ENCODE peak calls at places on chromosomes 11 and 22, in eight cellular contexts. X is neural progenitor cell, O is HAP-1, T is suprapubic skin, B is fibroblast of lung, D is Karpas-422, G is heart right ventricle, Z is mammary epithelial cell. P is an unnamed sample.

GRCh38 chr11:79419120-79419519 is 21.7 kb downstream of the TENM4 start:
- DNase-seq in X (no peak), O (no peak), T (no peak), B (peak; percentile 87), D (no peak), G (no peak), Z (peak; percentile 99), P (no peak)

GRCh38 chr11:8672346-8672745 is 10.1 kb downstream of the TRIM66 start:
- DNase-seq in X (no peak), O (no peak), T (no peak), B (no peak), D (no peak), G (no peak), Z (no peak), P (no peak)

GRCh38 chr11:128653828-128654231 is 40.0 kb upstream of the FLI1 start:
- DNase-seq in X (peak; percentile 42), O (no peak), T (peak; percentile 75), B (peak; percentile 67), D (no peak), G (peak; percentile 42), Z (peak; percentile 80), P (no peak)

GRCh38 chr11:80826808-80827207 is 1386.0 kb upstream of the TENM4 start:
- DNase-seq in X (no peak), O (no peak), T (no peak), B (no peak), D (no peak), G (no peak), Z (no peak), P (no peak)

GRCh38 chr22:23246982-23247766 is 66.9 kb downstream of the BCR start:
- DNase-seq in X (no peak), O (no peak), T (no peak), B (no peak), D (no peak), G (no peak), Z (no peak), P (no peak)

GRCh38 chr11:126319374-126319740 is 15.5 kb downstream of the DCPS start:
- DNase-seq in X (no peak), O (no peak), T (no peak), B (no peak), D (no peak), G (no peak), Z (no peak), P (no peak)

GRCh38 chr11:46246514-46246913 is 30.9 kb upstream of the CREB3L1 start:
- DNase-seq in X (no peak), O (no peak), T (no peak), B (peak; percentile 61), D (no peak), G (no peak), Z (no peak), P (no peak)

GRCh38 chr22:24894220-24894975 is 52.1 kb downstream of the LHFPL7 start:
- DNase-seq in X (no peak), O (no peak), T (peak; percentile 84), B (peak; percentile 97), D (no peak), G (peak; percentile 85), Z (peak; percentile 97), P (no peak)

GRCh38 chr11:48122656-48123055 is 94.0 kb upstream of the OR4B1 start:
- DNase-seq in X (no peak), O (no peak), T (no peak), B (no peak), D (no peak), G (no peak), Z (no peak), P (no peak)

GRCh38 chr11:63767415-63768231 is 952 bp downstream of the ZFTA start:
- DNase-seq in X (peak; percentile 96), O (peak; percentile 91), T (peak; percentile 80), B (peak; percentile 82), D (peak; percentile 71), G (peak; percentile 81), Z (peak; percentile 48), P (peak; percentile 39)

GRCh38 chr11:17544181-17544622 is at the start of gene USH1C:
- DNase-seq in X (peak; percentile 65), O (peak; percentile 57), T (no peak), B (no peak), D (no peak), G (no peak), Z (no peak), P (no peak)

GRCh38 chr11:82927264-82927880 is 25.8 kb downstream of the DDIAS start:
- DNase-seq in X (peak; percentile 61), O (peak; percentile 43), T (no peak), B (peak; percentile 51), D (peak; percentile 93), G (peak; percentile 20), Z (peak; percentile 45), P (peak; percentile 82)

GRCh38 chr11:827146-827860 is 416 bp upstream of the CRACR2B start:
- DNase-seq in X (peak; percentile 73), O (peak; percentile 79), T (no peak), B (no peak), D (peak; percentile 64), G (no peak), Z (no peak), P (no peak)

GRCh38 chr11:116991491-116991890 is 106.7 kb downstream of the SIK3 start:
- DNase-seq in X (no peak), O (no peak), T (no peak), B (no peak), D (no peak), G (no peak), Z (no peak), P (no peak)

GRCh38 chr11:116990811-116991210 is 107.4 kb downstream of the SIK3 start:
- DNase-seq in X (no peak), O (peak; percentile 26), T (no peak), B (peak; percentile 15), D (no peak), G (no peak), Z (no peak), P (no peak)

GRCh38 chr11:116994195-116994594 is 104.0 kb downstream of the SIK3 start:
- DNase-seq in X (peak; percentile 43), O (no peak), T (no peak), B (no peak), D (no peak), G (no peak), Z (no peak), P (no peak)

GRCh38 chr11:116990061-116990473 is 108.2 kb downstream of the SIK3 start:
- DNase-seq in X (no peak), O (peak; percentile 14), T (no peak), B (peak; percentile 97), D (no peak), G (peak; percentile 17), Z (peak; percentile 71), P (no peak)

GRCh38 chr11:116993599-116993998 is 104.6 kb downstream of the SIK3 start:
- DNase-seq in X (peak; percentile 68), O (peak; percentile 55), T (no peak), B (peak; percentile 49), D (no peak), G (peak; percentile 38), Z (no peak), P (no peak)
- H3K4me1 ChIP-seq in X (peaks cover 47% of the 10 kb centered on the region), O (peaks cover 44% of the 10 kb centered on the region), T (peaks cover 16% of the 10 kb centered on the region), B (peaks cover 4% of the 10 kb centered on the region), D (no peaks in the 10 kb centered on the region), G (peaks cover 47% of the 10 kb centered on the region), Z (peaks cover 13% of the 10 kb centered on the region), P (peaks cover 10% of the 10 kb centered on the region)

DNA sequence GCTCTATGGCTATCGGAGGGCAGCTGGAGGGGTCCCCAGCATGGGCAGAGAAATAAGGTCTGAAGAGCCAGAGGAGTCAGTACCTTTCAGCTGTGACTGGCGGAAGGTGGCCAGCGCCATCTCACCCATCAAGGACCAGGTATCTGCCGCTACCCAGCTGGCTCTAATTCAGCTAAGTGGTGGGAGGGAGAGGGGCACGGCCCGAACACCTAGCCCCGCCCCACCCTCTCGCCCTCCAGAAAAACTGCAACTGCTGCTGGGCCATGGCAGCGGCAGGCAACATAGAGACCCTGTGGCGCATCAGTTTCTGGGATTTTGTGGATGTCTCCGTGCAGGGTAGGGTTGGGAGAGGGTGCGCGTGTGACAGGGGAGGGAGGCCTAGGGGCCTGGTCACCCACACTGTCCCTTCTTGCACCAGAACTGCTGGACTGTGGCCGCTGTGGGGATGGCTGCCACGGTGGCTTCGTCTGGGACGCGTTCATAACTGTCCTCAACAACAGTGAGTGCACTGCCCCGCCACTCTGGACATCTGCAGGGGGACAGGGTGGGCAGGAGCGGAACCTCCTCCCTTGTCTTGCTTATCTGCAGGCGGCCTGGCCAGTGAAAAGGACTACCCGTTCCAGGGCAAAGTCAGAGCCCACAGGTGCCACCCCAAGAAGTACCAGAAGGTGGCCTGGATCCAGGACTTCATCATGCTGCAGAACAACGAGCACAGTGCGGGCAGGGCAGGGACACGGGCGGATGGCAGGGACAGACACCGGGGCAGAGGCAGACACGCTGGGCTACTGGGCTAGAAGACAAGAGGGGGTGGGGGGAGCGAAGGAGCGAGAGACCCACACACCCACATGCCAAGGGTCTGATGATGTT is 2.8 kb downstream of the CTSW start:
- DNase-seq in X (no peak), O (no peak), T (no peak), B (no peak), D (no peak), G (no peak), Z (no peak), P (no peak)
- H3K36me3 ChIP-seq in X (peaks cover 4% of the 10 kb centered on the region), O (peaks cover 48% of the 10 kb centered on the region), T (peaks cover 33% of the 10 kb centered on the region), B (peaks cover 35% of the 10 kb centered on the region), D (peaks cover 25% of the 10 kb centered on the region), G (no peaks in the 10 kb centered on the region), Z (peaks cover 17% of the 10 kb centered on the region), P (peaks cover 19% of the 10 kb centered on the region)

GRCh38 chr11:104405277-104405676 is 241.3 kb upstream of the PDGFD start:
- DNase-seq in X (no peak), O (no peak), T (no peak), B (no peak), D (no peak), G (no peak), Z (no peak), P (no peak)

GRCh38 chr11:104408630-104409029 is 244.7 kb upstream of the PDGFD start:
- DNase-seq in X (no peak), O (no peak), T (no peak), B (no peak), D (no peak), G (no peak), Z (no peak), P (no peak)

DNA sequence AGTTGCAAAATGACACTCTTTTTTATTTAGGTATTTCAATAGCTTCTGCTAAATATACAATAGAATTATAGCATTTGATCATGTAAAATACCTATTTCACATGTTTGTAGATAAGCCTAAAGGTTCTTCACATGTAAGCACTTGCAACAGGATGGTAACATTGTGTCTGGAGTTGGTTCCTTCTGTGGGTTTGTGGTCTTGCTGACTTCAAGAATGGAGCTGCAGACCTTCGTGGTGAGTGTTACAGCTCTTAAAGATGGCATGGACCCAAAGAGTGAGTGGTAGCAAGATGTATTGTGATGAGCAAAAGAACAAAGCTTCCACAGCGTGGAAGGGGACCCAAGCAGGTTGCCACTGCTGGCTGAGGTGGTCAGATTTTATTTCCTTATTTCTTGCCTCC is 246.4 kb upstream of the PDGFD start:
- DNase-seq in X (no peak), O (no peak), T (no peak), B (peak; percentile 75), D (no peak), G (no peak), Z (no peak), P (no peak)
- H3K9me3 ChIP-seq in X (no peaks in the 10 kb centered on the region), O (no peaks in the 10 kb centered on the region), T (no peaks in the 10 kb centered on the region), B (no peaks in the 10 kb centered on the region), D (no peaks in the 10 kb centered on the region), G (no peaks in the 10 kb centered on the region), Z (no peaks in the 10 kb centered on the region), P (no peaks in the 10 kb centered on the region)

DNA sequence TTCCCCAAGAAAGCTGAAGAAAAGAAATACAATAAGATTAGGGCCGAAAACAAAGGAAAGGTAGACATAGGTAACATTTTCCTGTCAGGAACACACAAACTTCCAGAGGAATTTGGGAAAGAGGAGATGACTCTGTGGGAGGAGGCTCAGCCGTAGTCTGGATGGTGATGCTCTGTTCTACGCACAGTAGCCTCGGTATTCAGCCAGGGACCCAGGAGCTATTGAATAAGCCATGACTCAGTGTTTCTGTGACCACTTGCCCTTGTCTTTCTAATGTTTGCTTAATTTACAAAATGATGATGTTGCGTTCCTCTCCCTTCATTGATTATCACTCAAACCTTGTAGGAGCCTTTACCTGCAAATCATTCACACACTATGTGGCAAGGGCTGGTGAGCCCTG is 745.0 kb downstream of the NTM start:
- DNase-seq in X (no peak), O (no peak), T (no peak), B (peak; percentile 86), D (no peak), G (no peak), Z (no peak), P (no peak)
- H3K4me1 ChIP-seq in X (peaks cover 32% of the 10 kb centered on the region), O (no peaks in the 10 kb centered on the region), T (peaks cover 5% of the 10 kb centered on the region), B (peaks cover 10% of the 10 kb centered on the region), D (no peaks in the 10 kb centered on the region), G (no peaks in the 10 kb centered on the region), Z (peaks cover 14% of the 10 kb centered on the region), P (no peaks in the 10 kb centered on the region)

P was measured in CD4-positive, CD25-positive, alpha-beta regulatory T cell.